ENCODE peak calls at places on chromosomes 11 and 22, in seven cellular contexts. K is cardiac fibroblast, F is IMR-90, M is astrocyte of the spinal cord, D is AG04450, P is cardiac muscle cell, Y is PC-9. A is an unnamed sample.

GRCh38 chr22:37794376-37794775 is 13.4 kb upstream of the GCAT start:
- DNase-seq in K (no peak), F (no peak), M (no peak), D (no peak), P (no peak), Y (no peak), A (no peak)

GRCh38 chr11:67054851-67055523 is 1.7 kb upstream of the RHOD start:
- DNase-seq in K (peak; percentile 87), F (peak; percentile 88), M (peak; percentile 69), D (no peak), P (peak; percentile 83), Y (peak; percentile 99), A (peak; percentile 100)

GRCh38 chr11:5138256-5138655 is at the start of gene OR52A5:
- DNase-seq in K (no peak), F (no peak), M (no peak), D (no peak), P (no peak), Y (no peak), A (no peak)

GRCh38 chr11:110251837-110252236 is 44.6 kb downstream of the RDX start:
- DNase-seq in K (peak; percentile 74), F (peak; percentile 65), M (peak; percentile 76), D (no peak), P (no peak), Y (peak; percentile 95), A (peak; percentile 86)

GRCh38 chr11:86202013-86202336 is 42.6 kb upstream of the EED start:
- DNase-seq in K (no peak), F (no peak), M (no peak), D (no peak), P (no peak), Y (no peak), A (no peak)

GRCh38 chr11:66967670-66968425 is 7.3 kb upstream of the C11orf86 start:
- DNase-seq in K (peak; percentile 94), F (peak; percentile 90), M (peak; percentile 88), D (no peak), P (no peak), Y (no peak), A (peak; percentile 95)

GRCh38 chr11:91173701-91174100 is 950.9 kb upstream of the CHORDC1 start:
- DNase-seq in K (peak; percentile 74), F (peak; percentile 28), M (peak; percentile 46), D (no peak), P (no peak), Y (no peak), A (peak; percentile 53)

GRCh38 chr11:121595717-121596156 is 143.0 kb upstream of the SORL1-AS1 start:
- DNase-seq in K (peak; percentile 99), F (peak; percentile 100), M (peak; percentile 97), D (peak; percentile 98), P (no peak), Y (peak; percentile 94), A (peak; percentile 99)

GRCh38 chr22:17665884-17666283 is 27.3 kb downstream of the BCL2L13 start:
- DNase-seq in K (peak; percentile 37), F (peak; percentile 25), M (no peak), D (no peak), P (no peak), Y (no peak), A (no peak)

GRCh38 chr11:88384004-88384677 is 46.6 kb upstream of the CTSC start:
- DNase-seq in K (peak; percentile 68), F (peak; percentile 47), M (peak; percentile 69), D (no peak), P (no peak), Y (peak; percentile 81), A (peak; percentile 73)

GRCh38 chr22:45235101-45235777 is 5.5 kb downstream of the KIAA0930 start:
- DNase-seq in K (no peak), F (no peak), M (no peak), D (no peak), P (no peak), Y (no peak), A (no peak)

GRCh38 chr22:21697866-21698265 is 32.1 kb downstream of the PPIL2 start:
- DNase-seq in K (peak; percentile 68), F (peak; percentile 82), M (peak; percentile 37), D (peak; percentile 38), P (no peak), Y (no peak), A (no peak)

GRCh38 chr11:109015283-109015682 is 350.4 kb downstream of the DDX10 start:
- DNase-seq in K (peak; percentile 86), F (peak; percentile 82), M (peak; percentile 84), D (peak; percentile 29), P (no peak), Y (peak; percentile 49), A (peak; percentile 80)

GRCh38 chr22:27718186-27719032 is 83.1 kb downstream of the MN1 start:
- DNase-seq in K (peak; percentile 98), F (peak; percentile 98), M (peak; percentile 93), D (peak; percentile 69), P (peak; percentile 28), Y (peak; percentile 87), A (peak; percentile 98)

GRCh38 chr11:9980931-9981330 is 313.1 kb downstream of the SBF2 start:
- DNase-seq in K (no peak), F (no peak), M (no peak), D (no peak), P (no peak), Y (no peak), A (no peak)

GRCh38 chr11:120744016-120744994 is 232.8 kb downstream of the GRIK4 start:
- DNase-seq in K (no peak), F (no peak), M (no peak), D (no peak), P (no peak), Y (no peak), A (no peak)

GRCh38 chr11:7538023-7538422 is 24.2 kb downstream of the PPFIBP2 start:
- DNase-seq in K (no peak), F (no peak), M (no peak), D (no peak), P (no peak), Y (no peak), A (no peak)

GRCh38 chr11:132131962-132132361 is 761.5 kb downstream of the NTM start:
- DNase-seq in K (no peak), F (no peak), M (no peak), D (no peak), P (no peak), Y (no peak), A (no peak)

GRCh38 chr11:39732002-39732401 is 1727.5 kb downstream of the LRRC4C start:
- DNase-seq in K (no peak), F (no peak), M (no peak), D (no peak), P (no peak), Y (no peak), A (no peak)

GRCh38 chr11:69546735-69547370 is 65.4 kb downstream of the LINC01488 start:
- DNase-seq in K (no peak), F (no peak), M (no peak), D (no peak), P (no peak), Y (no peak), A (no peak)

GRCh38 chr11:6583584-6583983 is 19.8 kb downstream of the RRP8 start:
- DNase-seq in K (no peak), F (no peak), M (no peak), D (no peak), P (no peak), Y (no peak), A (no peak)

GRCh38 chr11:12007230-12007593 is 1.2 kb downstream of the DKK3 start:
- DNase-seq in K (no peak), F (no peak), M (no peak), D (no peak), P (no peak), Y (no peak), A (peak; percentile 38)
- H3K4me3 ChIP-seq in K (no peak overlapping the region), F (peak overlapping the region; percentile 100), M (peak overlapping the region; percentile 87), D (peak overlapping the region; percentile 93), P (no peak overlapping the region), Y (no peak overlapping the region), A (peak overlapping the region; percentile 70)

GRCh38 chr11:133618500-133618899 is 86.2 kb upstream of the OPCML start:
- DNase-seq in K (no peak), F (no peak), M (no peak), D (no peak), P (no peak), Y (no peak), A (no peak)

GRCh38 chr11:133619397-133619796 is 87.1 kb upstream of the OPCML start:
- DNase-seq in K (no peak), F (no peak), M (no peak), D (no peak), P (peak; percentile 59), Y (no peak), A (no peak)

GRCh38 chr11:133619973-133620372 is 87.7 kb upstream of the OPCML start:
- DNase-seq in K (no peak), F (no peak), M (no peak), D (no peak), P (peak; percentile 28), Y (no peak), A (peak; percentile 2)
- TF ChIP-seq CTCF in K (no peak), F (no peak), M (no peak), D (no peak), P (no peak), Y (no peak), A (no peak)

DNA sequence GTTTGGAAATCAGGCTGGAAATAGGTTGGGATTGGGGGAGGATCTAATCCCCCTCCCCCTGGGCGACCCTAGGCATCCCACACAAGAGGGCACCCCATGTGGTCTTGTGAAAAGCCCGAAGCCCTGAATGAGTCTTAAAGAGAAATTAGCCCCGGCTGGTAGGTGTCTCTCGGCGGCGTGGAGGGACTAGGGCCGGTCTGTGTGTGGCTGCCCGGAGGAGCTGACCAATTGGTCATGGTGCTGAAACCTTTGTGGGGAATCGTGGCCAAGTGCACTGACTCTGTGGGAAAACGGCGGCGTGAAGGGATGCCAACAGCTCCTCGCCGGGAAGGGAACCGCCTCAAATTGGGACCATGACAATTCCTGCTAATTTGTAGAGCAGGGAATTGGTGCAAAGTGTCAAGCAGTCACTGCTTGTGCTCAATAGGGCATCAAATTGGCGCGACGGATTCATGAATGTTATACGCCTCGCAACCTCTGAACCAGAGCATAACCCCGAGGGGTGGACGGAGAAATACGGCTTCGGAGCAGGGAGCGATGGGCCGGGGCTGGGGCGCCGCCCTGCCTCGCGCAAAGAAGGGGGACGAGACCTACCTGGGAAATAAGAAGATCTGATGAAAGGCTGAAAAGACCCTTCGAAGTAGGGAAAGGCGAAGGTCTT is 1.5 kb downstream of the DBX1 start:
- DNase-seq in K (peak; percentile 68), F (peak; percentile 50), M (peak; percentile 69), D (peak; percentile 3), P (peak; percentile 92), Y (no peak), A (peak; percentile 68)
- H3K4me3 ChIP-seq in K (no peak overlapping the region), F (no peak overlapping the region), M (no peak overlapping the region), D (no peak overlapping the region), P (no peak overlapping the region), Y (no peak overlapping the region), A (no peak overlapping the region)

GRCh38 chr11:112439614-112440013 is 179.0 kb upstream of the PLET1 start:
- DNase-seq in K (no peak), F (no peak), M (no peak), D (no peak), P (no peak), Y (no peak), A (no peak)

GRCh38 chr11:112437096-112437495 is 176.4 kb upstream of the PLET1 start:
- DNase-seq in K (no peak), F (no peak), M (no peak), D (no peak), P (no peak), Y (peak; percentile 43), A (peak; percentile 88)

DNA sequence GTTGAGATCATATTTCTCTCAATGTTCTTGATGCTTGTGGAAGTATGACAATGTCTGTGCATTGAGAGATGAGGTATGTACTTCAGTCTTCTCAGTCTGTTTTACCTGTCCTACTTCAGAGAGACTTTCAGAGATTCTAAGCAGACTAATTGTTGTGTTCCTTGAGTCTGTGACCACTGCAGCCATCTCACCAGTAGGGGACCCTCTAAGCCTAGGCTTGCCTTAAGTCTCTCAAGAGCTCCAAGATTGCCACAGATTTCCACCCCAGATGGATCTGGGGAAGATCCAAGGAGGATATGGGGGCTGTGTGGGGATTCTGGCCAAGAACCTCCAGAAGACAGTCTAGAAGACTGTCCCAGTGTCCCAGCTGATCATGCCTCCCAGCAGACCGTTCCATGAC is 179.9 kb upstream of the PLET1 start:
- DNase-seq in K (no peak), F (no peak), M (no peak), D (no peak), P (no peak), Y (no peak), A (peak; percentile 43)
- TF ChIP-seq CTCF in K (peak; percentile 4), F (no peak), M (no peak), D (peak; percentile 4), P (peak; percentile 11), Y (no peak), A (no peak)